ENCODE peak calls at places on chromosomes 11 and 22, in ten cellular contexts. K, Z, B, X, Y, T, N, J, E and Q are unnamed samples.

GRCh38 chr22:44550666-44551491 is 52.8 kb upstream of the RTL6 start:
- DNase-seq in K (peak), Z (no peak), B (peak), X (peak), Y (no peak), T (peak), N (peak), J (no peak), E (peak), Q (no peak)

GRCh38 chr11:61472282-61472681 is 36.3 kb upstream of the LRRC10B start:
- DNase-seq in K (peak), Z (no peak), B (no peak), X (no peak), Y (no peak), T (peak), N (no peak), J (no peak), E (no peak), Q (no peak)

GRCh38 chr11:68215087-68215445 is 2.0 kb upstream of the KMT5B start:
- DNase-seq in K (no peak), Z (no peak), B (no peak), X (no peak), Y (no peak), T (no peak), N (no peak), J (no peak), E (no peak), Q (no peak)

GRCh38 chr11:64327338-64327737 is 9.4 kb downstream of the PRDX5 start:
- DNase-seq in K (no peak), Z (no peak), B (no peak), X (no peak), Y (no peak), T (no peak), N (no peak), J (no peak), E (no peak), Q (no peak)

GRCh38 chr22:38335077-38335476 is 17.8 kb upstream of the CSNK1E start:
- DNase-seq in K (no peak), Z (no peak), B (no peak), X (no peak), Y (no peak), T (no peak), N (peak), J (no peak), E (no peak), Q (no peak)

GRCh38 chr22:44783091-44783490 is 30.7 kb downstream of the ARHGAP8 start:
- DNase-seq in K (no peak), Z (no peak), B (no peak), X (no peak), Y (no peak), T (no peak), N (no peak), J (no peak), E (no peak), Q (no peak)

GRCh38 chr11:27933992-27934829 is 173.7 kb downstream of the KIF18A start:
- DNase-seq in K (no peak), Z (no peak), B (peak), X (no peak), Y (peak), T (peak), N (peak), J (no peak), E (no peak), Q (peak)

GRCh38 chr22:46318576-46318975 is 16.9 kb upstream of the TRMU start:
- DNase-seq in K (no peak), Z (no peak), B (no peak), X (no peak), Y (no peak), T (no peak), N (no peak), J (no peak), E (no peak), Q (no peak)

GRCh38 chr11:19790831-19791552 is 78.4 kb downstream of the NAV2 start:
- DNase-seq in K (peak), Z (no peak), B (no peak), X (no peak), Y (no peak), T (no peak), N (no peak), J (no peak), E (no peak), Q (peak)

GRCh38 chr11:13486926-13487660 is 8.7 kb downstream of the PTH start:
- DNase-seq in K (peak), Z (peak), B (no peak), X (peak), Y (no peak), T (no peak), N (peak), J (peak), E (no peak), Q (no peak)

GRCh38 chr11:10993186-10993585 is 135.3 kb upstream of the ZBED5 start:
- DNase-seq in K (no peak), Z (no peak), B (peak), X (no peak), Y (no peak), T (no peak), N (no peak), J (no peak), E (no peak), Q (no peak)

GRCh38 chr11:64659417-64660144 is 63.4 kb downstream of the NRXN2 start:
- DNase-seq in K (no peak), Z (no peak), B (peak), X (no peak), Y (peak), T (peak), N (peak), J (no peak), E (no peak), Q (peak)

GRCh38 chr22:43994416-43994815 is 29.7 kb upstream of the PARVB start:
- DNase-seq in K (no peak), Z (no peak), B (no peak), X (no peak), Y (no peak), T (no peak), N (no peak), J (no peak), E (no peak), Q (no peak)

GRCh38 chr11:46247664-46248063 is 29.8 kb upstream of the CREB3L1 start:
- DNase-seq in K (peak), Z (peak), B (peak), X (peak), Y (peak), T (peak), N (peak), J (no peak), E (peak), Q (peak)

GRCh38 chr22:49965291-49966040 is 4.9 kb downstream of the PIM3 start:
- DNase-seq in K (peak), Z (no peak), B (no peak), X (no peak), Y (no peak), T (no peak), N (no peak), J (no peak), E (no peak), Q (no peak)

GRCh38 chr11:6414874-6415328 is 4.0 kb downstream of the APBB1 start:
- DNase-seq in K (no peak), Z (no peak), B (no peak), X (no peak), Y (no peak), T (no peak), N (no peak), J (no peak), E (no peak), Q (no peak)

GRCh38 chr11:102154806-102155205 is 44.6 kb downstream of the YAP1 start:
- DNase-seq in K (no peak), Z (no peak), B (no peak), X (no peak), Y (no peak), T (no peak), N (peak), J (no peak), E (no peak), Q (no peak)